ENCODE peak calls at places on chromosome 10, in four cellular contexts. I is activated effector memory CD4-positive, alpha-beta T cell treated with Interleukin-2 at 50 U/mL for 16 hours; A is memory B cell; J is dermis microvascular lymphatic vessel endothelial cell. H is an unnamed sample.

GRCh38 chr10:76352300-76352699 is 920.9 kb downstream of the LRMDA start:
- DNase-seq in A (no peak), J (peak), I (no peak), H (peak)

GRCh38 chr10:8462565-8462964 is 408.1 kb downstream of the GATA3 start:
- DNase-seq in A (no peak), I (no peak), J (no peak), H (no peak)

GRCh38 chr10:48377751-48378585 is 71.5 kb downstream of the MAPK8 start:
- DNase-seq in A (no peak), I (no peak), J (no peak), H (no peak)

GRCh38 chr10:131514454-131514853 is 202.9 kb upstream of the TCERG1L start:
- DNase-seq in J (no peak), A (no peak), I (no peak), H (no peak)

GRCh38 chr10:113718974-113719822 is 32.3 kb upstream of the PLEKHS1 start:
- DNase-seq in A (no peak), J (no peak), I (no peak), H (no peak)

GRCh38 chr10:85597006-85597405 is 769.6 kb downstream of the GRID1 start:
- DNase-seq in J (no peak), I (no peak), A (no peak), H (no peak)

GRCh38 chr10:35127289-35127891 is 744 bp downstream of the CREM start:
- DNase-seq in J (peak), A (no peak), I (peak), H (peak)

GRCh38 chr10:47406870-47407648 is 23.0 kb upstream of the ZNF488 start:
- DNase-seq in A (no peak), I (no peak), J (no peak), H (peak)

GRCh38 chr10:91514025-91514424 is 103.9 kb downstream of the HECTD2 start:
- DNase-seq in J (no peak), A (no peak), I (no peak), H (no peak)

GRCh38 chr10:103062854-103063642 is 130.0 kb downstream of the NT5C2 start:
- DNase-seq in J (no peak), A (no peak), I (no peak), H (no peak)

GRCh38 chr10:44249490-44249889 is 135.4 kb downstream of the CXCL12 start:
- DNase-seq in I (no peak), J (no peak), A (no peak), H (no peak)

GRCh38 chr10:72014197-72014596 is 50.0 kb downstream of the CHST3 start:
- DNase-seq in I (no peak), A (no peak), J (no peak), H (no peak)